ENCODE peak calls at places on chromosomes 13 and 19, in eight cellular contexts. One of them, this sample, is unnamed.
A peak's percentile ranks its signal among the peaks of the same experiment; 100 is the strongest.

GRCh38 chr19:12783849-12784393 is 7.4 kb upstream of the JUNB start:
- DNase-seq in tibial nerve: no peak
- DNase-seq in suprapubic skin: peak; percentile 82
- DNase-seq in breast epithelium: peak; percentile 69
- DNase-seq in heart left ventricle: peak; percentile 79
- DNase-seq in body of pancreas: no peak
- DNase-seq in uterus: no peak
- DNase-seq in thyroid gland: peak; percentile 61
- DNase-seq in this sample: peak; percentile 58

GRCh38 chr13:110432522-110432921 is 125.4 kb downstream of the COL4A2 start:
- DNase-seq in uterus: no peak
- DNase-seq in thyroid gland: no peak
- DNase-seq in tibial nerve: no peak
- DNase-seq in breast epithelium: no peak
- DNase-seq in heart left ventricle: no peak
- DNase-seq in suprapubic skin: no peak
- DNase-seq in body of pancreas: no peak
- DNase-seq in this sample: no peak

GRCh38 chr19:19538077-19538764 is at the start of gene CILP2:
- DNase-seq in breast epithelium: peak; percentile 35
- DNase-seq in body of pancreas: peak; percentile 31
- DNase-seq in heart left ventricle: peak; percentile 24
- DNase-seq in suprapubic skin: no peak
- DNase-seq in thyroid gland: peak; percentile 66
- DNase-seq in uterus: no peak
- DNase-seq in tibial nerve: no peak
- DNase-seq in this sample: no peak

GRCh38 chr13:22040810-22041364 is 370.0 kb downstream of the FGF9 start:
- DNase-seq in body of pancreas: peak; percentile 55
- DNase-seq in thyroid gland: no peak
- DNase-seq in tibial nerve: no peak
- DNase-seq in breast epithelium: no peak
- DNase-seq in suprapubic skin: no peak
- DNase-seq in uterus: no peak
- DNase-seq in heart left ventricle: no peak
- DNase-seq in this sample: no peak

GRCh38 chr13:47621931-47622330 is 379.1 kb downstream of the SUCLA2 start:
- DNase-seq in uterus: no peak
- DNase-seq in body of pancreas: no peak
- DNase-seq in tibial nerve: no peak
- DNase-seq in thyroid gland: no peak
- DNase-seq in heart left ventricle: no peak
- DNase-seq in breast epithelium: no peak
- DNase-seq in suprapubic skin: no peak
- DNase-seq in this sample: no peak

GRCh38 chr13:33752631-33753030 is 65.3 kb upstream of the RFC3 start:
- DNase-seq in breast epithelium: no peak
- DNase-seq in heart left ventricle: no peak
- DNase-seq in body of pancreas: no peak
- DNase-seq in tibial nerve: no peak
- DNase-seq in suprapubic skin: no peak
- DNase-seq in uterus: no peak
- DNase-seq in thyroid gland: no peak
- DNase-seq in this sample: no peak

GRCh38 chr19:16381756-16382401 is 57.3 kb downstream of the KLF2 start:
- DNase-seq in tibial nerve: peak; percentile 82
- DNase-seq in uterus: peak; percentile 86
- DNase-seq in breast epithelium: peak; percentile 39
- DNase-seq in suprapubic skin: peak; percentile 96
- DNase-seq in thyroid gland: peak; percentile 54
- DNase-seq in heart left ventricle: peak; percentile 94
- DNase-seq in body of pancreas: peak; percentile 34
- DNase-seq in this sample: peak; percentile 98

GRCh38 chr13:78701383-78701782 is 42.4 kb upstream of the OBI1 start:
- DNase-seq in uterus: no peak
- DNase-seq in breast epithelium: no peak
- DNase-seq in body of pancreas: no peak
- DNase-seq in thyroid gland: no peak
- DNase-seq in tibial nerve: no peak
- DNase-seq in suprapubic skin: no peak
- DNase-seq in heart left ventricle: no peak
- DNase-seq in this sample: no peak

GRCh38 chr19:2454962-2455409 is 1.8 kb downstream of the LMNB2 start:
- DNase-seq in suprapubic skin: no peak
- DNase-seq in thyroid gland: no peak
- DNase-seq in tibial nerve: no peak
- DNase-seq in body of pancreas: no peak
- DNase-seq in breast epithelium: no peak
- DNase-seq in heart left ventricle: no peak
- DNase-seq in uterus: no peak
- DNase-seq in this sample: no peak

GRCh38 chr19:18494267-18494607 is 27.6 kb downstream of the ELL start:
- DNase-seq in breast epithelium: no peak
- DNase-seq in tibial nerve: no peak
- DNase-seq in thyroid gland: no peak
- DNase-seq in suprapubic skin: no peak
- DNase-seq in body of pancreas: no peak
- DNase-seq in heart left ventricle: no peak
- DNase-seq in uterus: no peak
- DNase-seq in this sample: no peak

GRCh38 chr19:28334419-28334818 is 878.5 kb downstream of the UQCRFS1 start:
- DNase-seq in thyroid gland: no peak
- DNase-seq in suprapubic skin: no peak
- DNase-seq in breast epithelium: no peak
- DNase-seq in heart left ventricle: no peak
- DNase-seq in uterus: no peak
- DNase-seq in tibial nerve: no peak
- DNase-seq in body of pancreas: no peak
- DNase-seq in this sample: no peak

GRCh38 chr13:20051366-20051765 is 92.8 kb downstream of the ZMYM2 start:
- DNase-seq in thyroid gland: no peak
- DNase-seq in heart left ventricle: no peak
- DNase-seq in tibial nerve: no peak
- DNase-seq in breast epithelium: no peak
- DNase-seq in uterus: no peak
- DNase-seq in body of pancreas: no peak
- DNase-seq in suprapubic skin: no peak
- DNase-seq in this sample: no peak

GRCh38 chr19:342128-342455 is 2.5 kb downstream of the MIER2 start:
- DNase-seq in suprapubic skin: peak; percentile 63
- DNase-seq in tibial nerve: no peak
- DNase-seq in uterus: no peak
- DNase-seq in heart left ventricle: no peak
- DNase-seq in breast epithelium: no peak
- DNase-seq in thyroid gland: no peak
- DNase-seq in body of pancreas: no peak
- DNase-seq in this sample: no peak

GRCh38 chr19:13153627-13154240 is 3.5 kb downstream of the IER2 start:
- DNase-seq in heart left ventricle: no peak
- DNase-seq in body of pancreas: peak; percentile 60
- DNase-seq in suprapubic skin: no peak
- DNase-seq in thyroid gland: peak; percentile 42
- DNase-seq in tibial nerve: no peak
- DNase-seq in uterus: peak; percentile 59
- DNase-seq in breast epithelium: peak; percentile 35
- DNase-seq in this sample: no peak

GRCh38 chr19:29379257-29379986 is 146.4 kb upstream of the VSTM2B start:
- DNase-seq in breast epithelium: peak; percentile 10
- DNase-seq in thyroid gland: no peak
- DNase-seq in heart left ventricle: no peak
- DNase-seq in uterus: no peak
- DNase-seq in tibial nerve: no peak
- DNase-seq in body of pancreas: no peak
- DNase-seq in suprapubic skin: peak; percentile 26
- DNase-seq in this sample: no peak

GRCh38 chr13:95300625-95301134 is 571 bp downstream of the ABCC4 start:
- DNase-seq in body of pancreas: peak; percentile 24
- DNase-seq in heart left ventricle: peak; percentile 59
- DNase-seq in uterus: peak; percentile 52
- DNase-seq in breast epithelium: no peak
- DNase-seq in thyroid gland: peak; percentile 49
- DNase-seq in suprapubic skin: peak; percentile 67
- DNase-seq in tibial nerve: no peak
- DNase-seq in this sample: peak; percentile 87

GRCh38 chr13:22176968-22177545 is 506.2 kb downstream of the FGF9 start:
- DNase-seq in heart left ventricle: no peak
- DNase-seq in thyroid gland: no peak
- DNase-seq in tibial nerve: no peak
- DNase-seq in suprapubic skin: no peak
- DNase-seq in body of pancreas: no peak
- DNase-seq in uterus: no peak
- DNase-seq in breast epithelium: no peak
- DNase-seq in this sample: no peak

GRCh38 chr13:43285891-43286602 is 262.7 kb downstream of the DNAJC15 start:
- DNase-seq in suprapubic skin: no peak
- DNase-seq in tibial nerve: no peak
- DNase-seq in heart left ventricle: peak; percentile 40
- DNase-seq in body of pancreas: no peak
- DNase-seq in uterus: no peak
- DNase-seq in thyroid gland: no peak
- DNase-seq in breast epithelium: no peak
- DNase-seq in this sample: no peak

GRCh38 chr13:18943273-18943672 is 238.4 kb downstream of the TUBA3C start:
- DNase-seq in breast epithelium: no peak
- DNase-seq in uterus: no peak
- DNase-seq in heart left ventricle: no peak
- DNase-seq in body of pancreas: no peak
- DNase-seq in tibial nerve: no peak
- DNase-seq in thyroid gland: no peak
- DNase-seq in suprapubic skin: no peak
- DNase-seq in this sample: peak; percentile 70

GRCh38 chr13:39297664-39298171 is 259.5 kb downstream of the NHLRC3 start:
- DNase-seq in uterus: no peak
- DNase-seq in body of pancreas: no peak
- DNase-seq in breast epithelium: no peak
- DNase-seq in heart left ventricle: no peak
- DNase-seq in tibial nerve: no peak
- DNase-seq in suprapubic skin: no peak
- DNase-seq in thyroid gland: no peak
- DNase-seq in this sample: no peak

GRCh38 chr19:873084-874019 is 13.9 kb downstream of the CFD start:
- DNase-seq in thyroid gland: peak; percentile 26
- DNase-seq in body of pancreas: no peak
- DNase-seq in suprapubic skin: no peak
- DNase-seq in uterus: no peak
- DNase-seq in tibial nerve: no peak
- DNase-seq in heart left ventricle: no peak
- DNase-seq in breast epithelium: no peak
- DNase-seq in this sample: no peak

GRCh38 chr13:112840472-112841302 is 128.3 kb upstream of the MCF2L start:
- DNase-seq in thyroid gland: no peak
- DNase-seq in suprapubic skin: no peak
- DNase-seq in body of pancreas: no peak
- DNase-seq in heart left ventricle: no peak
- DNase-seq in tibial nerve: no peak
- DNase-seq in uterus: no peak
- DNase-seq in breast epithelium: no peak
- DNase-seq in this sample: no peak

DNA sequence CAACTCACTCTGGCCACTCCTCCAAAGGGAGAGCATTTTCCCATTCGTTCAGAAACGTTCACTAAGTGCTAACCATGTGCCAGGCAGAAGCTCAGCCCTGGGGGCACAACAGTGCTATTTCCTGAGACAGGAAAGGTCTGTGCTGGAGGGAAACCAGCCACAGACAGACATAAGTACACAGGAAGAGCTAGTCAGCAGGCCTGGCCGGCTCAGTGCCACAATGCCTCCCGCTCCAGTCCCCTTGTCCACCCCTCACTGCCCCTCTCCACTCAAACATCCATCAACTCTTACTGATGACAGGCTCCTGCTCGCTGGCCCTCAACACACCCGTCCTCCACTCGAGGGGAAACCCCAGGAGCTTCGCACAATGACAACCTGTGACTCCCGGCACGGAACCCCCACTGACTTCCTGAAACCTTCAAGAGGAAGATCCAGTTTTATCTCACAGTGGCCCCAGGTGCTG is 11.3 kb upstream of the PLA2G4C start:
- DNase-seq in heart left ventricle: no peak
- DNase-seq in suprapubic skin: no peak
- DNase-seq in uterus: no peak
- DNase-seq in body of pancreas: no peak
- DNase-seq in breast epithelium: peak; percentile 64
- DNase-seq in thyroid gland: peak; percentile 62
- DNase-seq in tibial nerve: no peak
- DNase-seq in this sample: no peak
- TF ChIP-seq CTCF in heart left ventricle: no peak
- TF ChIP-seq CTCF in suprapubic skin: no peak
- TF ChIP-seq CTCF in uterus: no peak
- TF ChIP-seq CTCF in body of pancreas: no peak
- TF ChIP-seq CTCF in breast epithelium: no peak
- TF ChIP-seq CTCF in thyroid gland: no peak
- TF ChIP-seq CTCF in tibial nerve: no peak
- TF ChIP-seq CTCF in this sample: no peak

DNA sequence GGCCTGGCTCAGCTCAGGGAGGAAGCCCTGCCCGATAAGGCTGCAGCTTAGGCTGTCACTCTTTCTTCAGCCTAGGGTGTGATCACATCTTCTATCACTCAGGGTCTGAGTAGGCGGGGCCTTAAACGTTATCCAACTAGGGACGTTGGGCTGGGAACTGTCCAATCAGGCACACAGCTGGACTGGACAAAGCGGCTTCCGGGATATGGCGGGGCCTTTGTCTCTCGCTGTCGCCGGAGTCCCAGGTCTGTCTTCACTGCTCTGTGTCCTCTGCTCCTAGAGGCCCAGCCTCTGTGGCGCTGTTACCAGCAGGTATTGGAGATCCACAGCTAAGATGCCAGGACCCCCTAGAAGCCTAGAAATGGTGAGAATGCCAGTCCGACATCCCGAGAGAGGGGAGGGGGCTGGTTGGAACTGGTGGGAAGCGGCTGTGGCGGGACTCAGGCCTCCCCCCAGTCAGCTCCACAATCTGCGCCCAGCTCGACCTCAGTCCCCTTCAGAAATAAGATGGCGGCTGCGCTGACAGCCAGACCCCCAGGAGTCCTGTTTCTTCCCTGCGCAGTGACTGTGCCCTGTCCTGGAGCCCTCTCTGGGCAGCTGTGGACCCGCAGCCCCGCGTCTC is at the start of gene ZNF254:
- DNase-seq in breast epithelium: peak; percentile 88
- DNase-seq in heart left ventricle: peak; percentile 96
- DNase-seq in uterus: peak; percentile 76
- DNase-seq in body of pancreas: peak; percentile 88
- DNase-seq in suprapubic skin: peak; percentile 95
- DNase-seq in tibial nerve: peak; percentile 77
- DNase-seq in thyroid gland: peak; percentile 97
- DNase-seq in this sample: peak; percentile 97
- TF ChIP-seq POLR2A in breast epithelium: peak; percentile 44
- TF ChIP-seq POLR2A in heart left ventricle: peak; percentile 76
- TF ChIP-seq POLR2A in uterus: peak; percentile 43
- TF ChIP-seq POLR2A in body of pancreas: peak; percentile 71
- TF ChIP-seq POLR2A in suprapubic skin: peak; percentile 42
- TF ChIP-seq POLR2A in tibial nerve: peak; percentile 65
- TF ChIP-seq POLR2A in thyroid gland: no peak
- TF ChIP-seq POLR2A in this sample: no peak

GRCh38 chr19:36627057-36627456 is 21.9 kb downstream of the ZNF382 start:
- DNase-seq in tibial nerve: no peak
- DNase-seq in heart left ventricle: no peak
- DNase-seq in suprapubic skin: no peak
- DNase-seq in uterus: no peak
- DNase-seq in thyroid gland: no peak
- DNase-seq in breast epithelium: no peak
- DNase-seq in body of pancreas: no peak
- DNase-seq in this sample: no peak
- H3K4me3 ChIP-seq in tibial nerve: no peak overlapping the region
- H3K4me3 ChIP-seq in heart left ventricle: no peak overlapping the region
- H3K4me3 ChIP-seq in suprapubic skin: no peak overlapping the region
- H3K4me3 ChIP-seq in uterus: no peak overlapping the region
- H3K4me3 ChIP-seq in thyroid gland: no peak overlapping the region
- H3K4me3 ChIP-seq in breast epithelium: no peak overlapping the region
- H3K4me3 ChIP-seq in body of pancreas: no peak overlapping the region
- H3K4me3 ChIP-seq in this sample: no peak overlapping the region

GRCh38 chr19:10419646-10420443 is 493 bp upstream of the PDE4A start:
- DNase-seq in body of pancreas: no peak
- DNase-seq in uterus: no peak
- DNase-seq in thyroid gland: no peak
- DNase-seq in heart left ventricle: no peak
- DNase-seq in tibial nerve: no peak
- DNase-seq in breast epithelium: no peak
- DNase-seq in suprapubic skin: no peak
- DNase-seq in this sample: no peak
- TF ChIP-seq CTCF in body of pancreas: no peak
- TF ChIP-seq CTCF in uterus: no peak
- TF ChIP-seq CTCF in thyroid gland: no peak
- TF ChIP-seq CTCF in heart left ventricle: no peak
- TF ChIP-seq CTCF in tibial nerve: no peak
- TF ChIP-seq CTCF in breast epithelium: no peak
- TF ChIP-seq CTCF in suprapubic skin: no peak
- TF ChIP-seq CTCF in this sample: no peak